ENCODE peak calls at places on chromosomes 5 and 9, in six cellular contexts. T, B, Z, M, I and P are unnamed samples.
A peak's percentile ranks its signal among the peaks of the same experiment; 100 is the strongest.

GRCh38 chr9:17807670-17808282 is 228.9 kb downstream of the SH3GL2 start:
- DNase-seq in Z (no peak), T (no peak), B (no peak), M (peak; percentile 52), I (no peak), P (no peak)

GRCh38 chr5:43631182-43631910 is 28.4 kb downstream of the NNT start:
- DNase-seq in T (no peak), B (peak; percentile 40), I (no peak), M (peak; percentile 34), Z (peak; percentile 93), P (peak; percentile 18)

GRCh38 chr9:88033303-88033702 is 59.0 kb upstream of the CDK20 start:
- DNase-seq in Z (no peak), M (no peak), B (no peak), I (no peak), T (no peak), P (no peak)

GRCh38 chr9:14236586-14236985 is 77.4 kb downstream of the NFIB start:
- DNase-seq in T (no peak), I (no peak), Z (no peak), B (no peak), M (no peak), P (no peak)

GRCh38 chr5:127941646-127942045 is 141.9 kb upstream of the SLC12A2 start:
- DNase-seq in I (no peak), B (no peak), Z (peak; percentile 87), T (no peak), M (no peak), P (no peak)

GRCh38 chr5:16784088-16784487 is 152.0 kb downstream of the MYO10 start:
- DNase-seq in B (no peak), I (no peak), M (no peak), T (no peak), Z (no peak), P (no peak)

GRCh38 chr9:6965566-6965965 is 207.8 kb downstream of the KDM4C start:
- DNase-seq in M (no peak), I (no peak), B (no peak), Z (no peak), T (no peak), P (no peak)

GRCh38 chr9:126050605-126050990 is 276.0 kb upstream of the MVB12B start:
- DNase-seq in M (no peak), Z (no peak), B (no peak), T (no peak), I (no peak), P (no peak)

GRCh38 chr5:35488786-35489185 is 128.9 kb upstream of the SPEF2 start:
- DNase-seq in T (no peak), B (no peak), I (no peak), M (no peak), Z (no peak), P (no peak)

DNA sequence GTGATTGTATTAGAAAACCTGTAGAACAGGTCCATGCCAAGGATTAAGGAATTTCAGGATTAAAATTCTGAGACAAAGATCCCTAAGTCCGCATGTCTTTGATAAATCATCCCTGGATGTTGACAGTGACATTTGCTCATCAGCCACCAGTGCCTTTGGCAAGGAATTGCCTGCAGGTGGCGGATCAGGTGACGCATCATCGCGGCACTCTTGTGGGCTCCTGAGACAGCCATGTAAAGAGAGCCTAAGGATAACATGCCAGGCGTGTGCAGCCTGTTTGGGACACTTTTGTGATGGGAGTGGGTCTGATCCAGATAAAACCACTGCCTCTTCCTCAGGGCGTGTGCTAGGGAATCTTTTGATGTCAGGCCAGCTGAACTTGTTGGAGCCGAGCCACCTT is 40.6 kb downstream of the ADCY2 start:
- DNase-seq in I (no peak), B (no peak), Z (no peak), T (no peak), M (no peak), P (no peak)
- TF ChIP-seq CTCF in I (no peak), B (no peak), Z (no peak), T (no peak), M (no peak), P (no peak)

GRCh38 chr5:134524826-134525686 is at the start of gene JADE2:
- DNase-seq in B (peak; percentile 81), I (peak; percentile 83), T (no peak), M (peak; percentile 75), Z (peak; percentile 45), P (no peak)

GRCh38 chr5:134525687-134526482 is 415 bp downstream of the JADE2 start:
- DNase-seq in I (peak; percentile 84), B (peak; percentile 83), T (peak; percentile 66), M (peak; percentile 71), Z (peak; percentile 88), P (no peak)

GRCh38 chr5:134527156-134527960 is 1.9 kb downstream of the JADE2 start:
- DNase-seq in M (peak; percentile 82), B (peak; percentile 92), T (no peak), I (peak; percentile 85), Z (peak; percentile 96), P (no peak)

GRCh38 chr5:134527961-134528424 is 2.5 kb downstream of the JADE2 start:
- DNase-seq in T (no peak), I (no peak), M (peak; percentile 42), B (no peak), Z (no peak), P (no peak)

GRCh38 chr5:134526483-134527155 is 1.1 kb downstream of the JADE2 start:
- DNase-seq in B (peak; percentile 78), I (peak; percentile 90), T (no peak), M (peak; percentile 82), Z (peak; percentile 79), P (no peak)
- TF ChIP-seq CTCF in B (peak; percentile 41), I (peak; percentile 50), T (peak; percentile 44), M (peak; percentile 52), Z (peak; percentile 51), P (peak; percentile 39)

GRCh38 chr9:137422668-137423000 is 328 bp downstream of the EXD3 start:
- DNase-seq in Z (peak; percentile 69), M (no peak), I (peak; percentile 63), B (no peak), T (no peak), P (no peak)
- TF ChIP-seq CTCF in Z (no peak), M (no peak), I (no peak), B (no peak), T (no peak), P (no peak)

DNA sequence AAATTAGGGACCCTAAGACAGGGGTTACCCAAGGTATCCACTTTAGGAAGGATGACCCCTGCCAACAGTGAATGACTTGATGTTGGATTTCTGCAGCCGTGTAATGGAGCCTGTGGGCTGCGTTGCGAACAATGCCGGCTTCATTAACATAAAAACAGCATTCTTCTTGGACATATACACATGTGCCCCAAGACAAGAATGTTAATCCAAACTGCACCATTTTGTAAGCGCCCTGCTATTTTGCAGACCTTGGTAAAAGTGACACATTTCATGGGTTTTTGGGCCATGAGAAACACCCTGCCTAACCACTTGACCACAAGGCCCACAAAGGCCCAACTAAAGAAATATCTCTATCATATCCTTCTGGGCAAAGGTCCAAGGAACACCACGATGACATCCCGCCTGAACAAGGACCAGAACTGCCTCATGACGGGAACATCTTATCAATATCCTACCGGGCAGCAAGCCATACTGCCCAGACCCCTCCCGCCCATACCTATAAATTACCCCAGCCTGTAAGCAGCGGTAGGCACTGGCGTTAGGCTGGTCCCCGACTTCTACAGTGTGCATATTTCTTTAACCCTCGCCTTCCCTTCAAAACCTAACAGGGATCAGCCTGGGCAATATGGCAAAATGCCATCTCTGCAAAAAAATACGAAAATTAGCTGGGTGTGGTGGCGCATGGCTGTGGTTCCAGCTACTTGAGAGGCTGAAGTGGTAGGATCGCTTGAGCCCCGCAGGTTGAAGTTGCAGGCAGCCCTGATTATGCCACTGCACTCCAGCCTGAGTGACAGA is 9.7 kb upstream of the PDCD1LG2 start:
- DNase-seq in M (no peak), B (peak; percentile 37), I (peak; percentile 48), Z (no peak), T (no peak), P (no peak)
- TF ChIP-seq CTCF in M (no peak), B (no peak), I (no peak), Z (no peak), T (no peak), P (no peak)

DNA sequence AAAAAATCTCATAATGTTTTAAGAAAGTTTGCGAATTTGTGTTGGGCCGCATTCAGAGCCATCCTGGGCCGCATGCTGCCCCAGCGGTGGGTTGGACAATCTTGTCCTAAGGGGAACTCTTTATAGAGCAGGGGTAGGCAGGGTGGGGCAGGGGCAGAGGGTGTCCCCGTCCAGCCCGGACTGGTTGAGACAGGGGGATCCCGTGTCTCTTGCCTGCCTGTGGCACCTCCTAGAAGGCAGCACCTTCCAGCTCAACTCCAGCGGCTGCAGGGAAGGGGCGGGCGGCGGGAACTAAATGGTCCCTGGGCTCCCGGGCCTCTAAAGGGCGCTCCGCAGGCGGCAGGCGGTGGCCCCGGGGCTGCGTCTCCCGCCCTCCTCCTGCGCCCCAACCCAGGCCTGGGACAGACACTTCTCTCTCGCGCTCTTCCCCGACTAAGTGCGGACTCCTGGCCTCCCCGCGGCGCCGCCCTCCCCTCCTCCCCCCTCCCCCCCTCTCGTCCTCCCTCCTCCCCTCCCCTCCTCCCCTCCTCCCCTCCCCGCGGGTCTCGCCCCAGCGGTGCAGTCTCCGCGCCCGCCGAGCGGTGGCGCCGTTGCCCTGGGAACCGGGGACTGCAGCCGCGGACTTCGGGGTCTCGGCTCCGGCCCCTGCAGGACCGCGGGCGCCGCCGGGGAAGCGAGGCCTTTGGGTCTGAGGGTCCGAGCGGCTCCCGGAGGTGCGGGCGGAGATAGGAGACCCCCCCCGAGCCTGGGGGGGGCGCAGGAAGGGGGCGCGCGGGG is 132.6 kb downstream of the MRPL36 start:
- DNase-seq in B (no peak), T (no peak), Z (peak; percentile 88), M (peak; percentile 47), I (no peak), P (no peak)
- TF ChIP-seq CTCF in B (peak; percentile 43), T (no peak), Z (peak; percentile 61), M (peak; percentile 17), I (no peak), P (peak; percentile 48)

DNA sequence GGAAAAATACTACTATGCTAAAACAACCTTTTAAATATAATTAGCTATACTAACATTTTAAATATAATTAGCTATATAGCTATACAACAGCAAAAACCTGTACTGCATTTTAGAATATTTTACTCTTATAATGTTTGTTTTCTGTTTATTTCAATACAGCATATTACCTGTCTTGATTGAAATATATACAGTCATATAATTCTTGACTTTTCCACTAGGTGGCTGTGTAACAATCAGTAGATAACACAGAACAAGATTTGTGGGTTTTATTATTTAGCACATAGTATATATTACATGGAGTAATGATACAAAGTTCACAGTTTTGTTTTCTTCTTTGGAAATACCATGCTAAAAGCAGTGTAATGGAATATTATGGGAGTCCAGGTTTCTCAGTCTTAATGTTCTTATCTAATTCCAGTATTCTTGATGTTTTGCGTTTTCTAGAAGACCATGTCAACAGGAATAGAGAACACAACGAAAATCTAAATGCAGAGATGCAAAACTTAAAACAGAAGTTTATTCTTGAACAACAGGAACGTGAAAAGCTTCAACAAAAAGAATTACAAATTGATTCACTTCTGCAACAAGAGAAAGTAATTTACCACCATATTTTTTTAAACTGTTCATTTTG is 13.3 kb downstream of the HMMR start:
- DNase-seq in Z (no peak), T (no peak), M (no peak), B (no peak), I (no peak), P (no peak)
- TF ChIP-seq CTCF in Z (peak; percentile 28), T (peak; percentile 51), M (peak; percentile 45), B (peak; percentile 28), I (peak; percentile 23), P (no peak)

GRCh38 chr5:10498350-10498749 is 56.7 kb downstream of the ROPN1L start:
- DNase-seq in Z (no peak), I (no peak), B (no peak), M (no peak), T (no peak), P (no peak)
- TF ChIP-seq CTCF in Z (peak; percentile 34), I (no peak), B (no peak), M (no peak), T (no peak), P (no peak)